ENCODE peak calls at places on chromosomes 2 and 18, in four cellular contexts. B is WTC11, Q is SK-N-SH, H is HepG2. X is an unnamed sample.

GRCh38 chr18:54983041-54983686 is 23.9 kb upstream of the CCDC68 start:
- DNase-seq in H (peak), B (no peak), Q (peak), X (peak)

GRCh38 chr2:84970956-84971798 is at the start of gene KCMF1:
- DNase-seq in Q (peak), H (no peak), B (peak), X (peak)

GRCh38 chr18:59718108-59719057 is 21.2 kb upstream of the CCBE1 start:
- DNase-seq in B (no peak), H (no peak), Q (peak), X (no peak)

GRCh38 chr2:223549215-223549614 is 52.9 kb downstream of the SCG2 start:
- DNase-seq in B (no peak), Q (peak), H (peak), X (no peak)

GRCh38 chr2:96374211-96374951 is 38.8 kb downstream of the NCAPH start:
- DNase-seq in B (no peak), Q (peak), H (no peak), X (no peak)

GRCh38 chr2:148483675-148484074 is 160.9 kb upstream of the EPC2 start:
- DNase-seq in Q (no peak), B (no peak), H (no peak), X (no peak)

GRCh38 chr18:67600181-67600631 is 83.7 kb upstream of the DSEL start:
- DNase-seq in B (no peak), Q (peak), H (no peak), X (no peak)

GRCh38 chr2:12819098-12819465 is 102.3 kb downstream of the TRIB2 start:
- DNase-seq in Q (no peak), H (no peak), B (no peak), X (no peak)

GRCh38 chr2:40783704-40784103 is 331.8 kb upstream of the SLC8A1 start:
- DNase-seq in Q (no peak), B (no peak), H (no peak), X (no peak)

GRCh38 chr2:197031805-197032204 is 105.3 kb upstream of the PGAP1 start:
- DNase-seq in B (no peak), Q (no peak), H (no peak), X (no peak)

GRCh38 chr2:174300114-174300513 is 34.6 kb upstream of the SP9 start:
- DNase-seq in Q (no peak), B (no peak), H (peak), X (no peak)

GRCh38 chr2:222892321-222892720 is 31.5 kb downstream of the ACSL3 start:
- DNase-seq in H (no peak), B (no peak), Q (no peak), X (no peak)

GRCh38 chr2:43585708-43586107 is 10.1 kb downstream of the THADA start:
- DNase-seq in B (no peak), Q (no peak), H (no peak), X (no peak)

GRCh38 chr2:45256867-45257641 is 247.8 kb upstream of the SIX2 start:
- DNase-seq in H (peak), B (peak), Q (no peak), X (no peak)

GRCh38 chr2:196274387-196274809 is 103.0 kb upstream of the STK17B start:
- DNase-seq in Q (no peak), H (no peak), B (no peak), X (no peak)

GRCh38 chr2:127645395-127646291 is at the start of gene GPR17:
- DNase-seq in B (no peak), Q (no peak), H (peak), X (no peak)

GRCh38 chr2:149017116-149017985 is 21.1 kb upstream of the LYPD6B start:
- DNase-seq in B (peak), Q (peak), H (peak), X (peak)

GRCh38 chr18:70200286-70200685 is 5.2 kb downstream of the RTTN start:
- DNase-seq in H (no peak), Q (no peak), B (no peak), X (no peak)

GRCh38 chr2:47243596-47244323 is 88.7 kb upstream of the STPG4 start:
- DNase-seq in Q (peak), H (no peak), B (no peak), X (no peak)

GRCh38 chr2:226426292-226426736 is 373.3 kb downstream of the IRS1 start:
- DNase-seq in H (peak), B (no peak), Q (no peak), X (no peak)

GRCh38 chr2:68537872-68538271 is 70.5 kb downstream of the APLF start:
- DNase-seq in H (no peak), B (no peak), Q (no peak), X (no peak)

GRCh38 chr2:69031466-69031865 is 18.5 kb downstream of the ANTXR1 start:
- DNase-seq in Q (no peak), H (no peak), B (no peak), X (no peak)

GRCh38 chr2:11450791-11451190 is 15.2 kb downstream of the E2F6 start:
- DNase-seq in B (no peak), H (no peak), Q (no peak), X (no peak)

GRCh38 chr2:215465246-215465645 is 29.4 kb upstream of the FN1 start:
- DNase-seq in H (no peak), B (no peak), Q (no peak), X (no peak)

GRCh38 chr2:172375247-172375646 is 52.1 kb upstream of the ITGA6 start:
- DNase-seq in B (no peak), Q (no peak), H (no peak), X (no peak)

GRCh38 chr2:63875758-63876710 is 34.3 kb downstream of the UGP2 start:
- DNase-seq in Q (no peak), H (no peak), B (no peak), X (no peak)

GRCh38 chr2:63871864-63872263 is 30.2 kb downstream of the UGP2 start:
- DNase-seq in Q (no peak), B (no peak), H (no peak), X (no peak)

GRCh38 chr2:63874204-63875134 is 32.8 kb downstream of the UGP2 start:
- DNase-seq in Q (no peak), B (no peak), H (no peak), X (no peak)

GRCh38 chr2:63872571-63873328 is 31.1 kb downstream of the UGP2 start:
- DNase-seq in B (no peak), Q (no peak), H (no peak), X (no peak)

DNA sequence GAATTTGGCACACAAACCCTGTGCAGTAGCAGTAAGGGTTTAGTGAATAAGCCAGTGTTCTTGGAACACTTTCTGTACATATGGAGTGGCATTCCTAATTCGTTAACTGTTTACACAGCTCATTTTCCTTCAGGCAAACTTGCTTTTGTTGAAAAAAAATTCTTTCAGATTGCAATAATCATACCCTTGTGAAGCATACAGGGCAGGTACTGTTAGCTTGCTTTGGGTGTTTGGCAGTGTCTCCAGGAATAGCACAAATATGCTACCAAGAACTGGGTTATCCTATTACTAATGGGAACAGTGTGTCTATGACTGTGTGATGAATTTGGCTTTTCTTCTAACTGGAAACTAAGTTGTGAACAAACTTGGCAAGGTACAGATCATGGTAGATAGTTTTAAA is 33.4 kb downstream of the UGP2 start:
- DNase-seq in B (no peak), Q (no peak), H (no peak), X (no peak)
- TF ChIP-seq FOXJ3 in B (no peak), Q (no peak), H (no peak), X (no peak)

GRCh38 chr2:241762933-241763369 is 13.7 kb upstream of the GAL3ST2 start:
- DNase-seq in B (no peak), Q (peak), H (no peak), X (peak)
- TF ChIP-seq FOXJ3 in B (no peak), Q (no peak), H (no peak), X (no peak)

GRCh38 chr2:238919307-238919706 is 71.4 kb downstream of the TWIST2 start:
- DNase-seq in Q (no peak), H (no peak), B (peak), X (no peak)
- TF ChIP-seq FOXJ3 in Q (no peak), H (no peak), B (no peak), X (no peak)

DNA sequence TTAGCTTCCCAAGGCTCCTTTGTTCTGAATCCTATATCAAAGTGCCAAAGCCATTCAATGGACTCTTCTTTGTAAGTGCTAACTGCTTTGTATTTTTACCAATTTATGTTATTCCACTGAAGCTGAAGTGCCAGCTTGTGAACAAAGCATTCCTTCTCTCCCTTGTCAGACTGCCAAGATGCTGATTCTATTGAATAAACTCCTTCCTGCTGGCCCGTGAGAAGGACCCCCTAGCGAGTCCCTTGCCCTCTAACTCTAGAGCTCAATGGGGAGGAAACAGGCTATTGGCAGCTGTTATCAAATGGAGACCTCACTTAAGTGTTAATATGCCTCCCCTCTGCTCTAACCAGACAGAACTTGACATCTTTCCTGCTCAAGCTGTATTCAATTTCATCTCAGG is 1097.9 kb upstream of the CNTNAP5 start:
- DNase-seq in H (no peak), Q (no peak), B (peak), X (no peak)
- TF ChIP-seq FOXJ3 in H (no peak), Q (no peak), B (no peak), X (no peak)

GRCh38 chr2:129794517-129794916 is 184.9 kb upstream of the RAB6C start:
- DNase-seq in B (no peak), Q (no peak), H (no peak), X (no peak)
- TF ChIP-seq FOXJ3 in B (no peak), Q (no peak), H (no peak), X (no peak)

GRCh38 chr18:40159141-40160017 is 1795.7 kb upstream of the PIK3C3 start:
- DNase-seq in B (no peak), H (peak), Q (peak), X (no peak)
- TF ChIP-seq FOXJ3 in B (no peak), H (no peak), Q (no peak), X (no peak)

DNA sequence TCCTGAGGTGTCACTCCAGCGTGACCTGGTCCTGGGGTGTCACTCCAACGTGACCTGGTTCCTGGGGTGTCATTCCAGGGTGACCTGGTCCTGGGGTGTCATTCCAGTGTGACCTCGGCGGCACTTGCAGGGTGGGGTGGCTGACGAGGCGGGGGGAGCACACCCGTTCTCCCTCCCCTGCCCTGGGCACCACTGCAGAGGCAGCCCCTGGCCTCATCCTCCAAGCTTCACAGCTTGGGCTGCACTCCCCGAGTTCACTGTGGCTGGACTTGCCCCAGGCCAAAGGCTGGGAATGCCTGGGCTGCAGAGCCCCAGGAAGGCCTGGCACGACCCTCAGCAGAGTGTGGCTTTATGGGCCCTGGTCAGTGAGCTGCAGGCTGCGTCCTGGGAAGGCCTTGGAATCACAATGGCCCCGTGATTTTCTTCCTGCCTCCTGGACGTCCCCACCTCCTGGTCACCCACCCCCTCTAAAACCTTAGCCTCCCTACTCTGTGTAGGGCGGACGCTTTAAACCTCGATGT is 88.3 kb downstream of the NFATC1 start:
- DNase-seq in B (no peak), H (no peak), Q (no peak), X (no peak)
- TF ChIP-seq FOXJ3 in B (no peak), H (no peak), Q (no peak), X (no peak)